ENCODE peak calls at places on chromosome 12, in four cellular contexts. One of them, this sample, is unnamed.

GRCh38 chr12:57195186-57195585 is 21.4 kb upstream of the NXPH4 start:
- DNase-seq in K562: no peak
- DNase-seq in H1: no peak
- DNase-seq in HepG2: no peak
- DNase-seq in this sample: no peak

GRCh38 chr12:132918680-132919079 is 31.3 kb upstream of the CHFR start:
- DNase-seq in K562: no peak
- DNase-seq in H1: no peak
- DNase-seq in HepG2: no peak
- DNase-seq in this sample: no peak

GRCh38 chr12:21940549-21940948 is 677 bp downstream of the ABCC9 start:
- DNase-seq in K562: no peak
- DNase-seq in H1: no peak
- DNase-seq in HepG2: no peak
- DNase-seq in this sample: peak; percentile 4

GRCh38 chr12:20646239-20646827 is 48.8 kb upstream of the SLCO1C1 start:
- DNase-seq in K562: no peak
- DNase-seq in H1: no peak
- DNase-seq in HepG2: peak; percentile 58
- DNase-seq in this sample: peak; percentile 58

GRCh38 chr12:91753649-91754048 is 392.0 kb downstream of the BTG1 start:
- DNase-seq in K562: no peak
- DNase-seq in H1: no peak
- DNase-seq in HepG2: no peak
- DNase-seq in this sample: no peak

GRCh38 chr12:32002848-32003493 is 43.8 kb downstream of the RESF1 start:
- DNase-seq in K562: no peak
- DNase-seq in H1: no peak
- DNase-seq in HepG2: no peak
- DNase-seq in this sample: no peak

GRCh38 chr12:49413010-49413409 is 45.7 kb downstream of the SPATS2 start:
- DNase-seq in K562: peak; percentile 35
- DNase-seq in H1: no peak
- DNase-seq in HepG2: no peak
- DNase-seq in this sample: no peak

GRCh38 chr12:93165384-93165932 is 212.3 kb upstream of the NUDT4 start:
- DNase-seq in K562: no peak
- DNase-seq in H1: no peak
- DNase-seq in HepG2: no peak
- DNase-seq in this sample: no peak

GRCh38 chr12:88952543-88952942 is 372.3 kb upstream of the KITLG start:
- DNase-seq in K562: no peak
- DNase-seq in H1: no peak
- DNase-seq in HepG2: peak; percentile 15
- DNase-seq in this sample: peak; percentile 82

GRCh38 chr12:52147367-52147972 is 44.3 kb downstream of the KRT80 start:
- DNase-seq in K562: peak; percentile 70
- DNase-seq in H1: no peak
- DNase-seq in HepG2: peak; percentile 67
- DNase-seq in this sample: peak; percentile 91

GRCh38 chr12:95877622-95878021 is 18.9 kb downstream of the SNRPF start:
- DNase-seq in K562: peak; percentile 18
- DNase-seq in H1: no peak
- DNase-seq in HepG2: no peak
- DNase-seq in this sample: no peak

GRCh38 chr12:52191841-52192791 is at the start of gene KRT80:
- DNase-seq in K562: no peak
- DNase-seq in H1: no peak
- DNase-seq in HepG2: peak; percentile 86
- DNase-seq in this sample: peak; percentile 98

GRCh38 chr12:59093090-59093489 is 172.8 kb upstream of the LRIG3 start:
- DNase-seq in K562: no peak
- DNase-seq in H1: no peak
- DNase-seq in HepG2: no peak
- DNase-seq in this sample: no peak

GRCh38 chr12:29113101-29113500 is 36.0 kb upstream of the FAR2 start:
- DNase-seq in K562: no peak
- DNase-seq in H1: no peak
- DNase-seq in HepG2: no peak
- DNase-seq in this sample: no peak

GRCh38 chr12:69475237-69475984 is 5.2 kb downstream of the FRS2 start:
- DNase-seq in K562: no peak
- DNase-seq in H1: no peak
- DNase-seq in HepG2: peak; percentile 61
- DNase-seq in this sample: peak; percentile 80

GRCh38 chr12:89448951-89449371 is 75.6 kb downstream of the GALNT4 start:
- DNase-seq in K562: no peak
- DNase-seq in H1: no peak
- DNase-seq in HepG2: no peak
- DNase-seq in this sample: no peak

GRCh38 chr12:64687816-64688599 is 71.2 kb downstream of the GNS start:
- DNase-seq in K562: no peak
- DNase-seq in H1: no peak
- DNase-seq in HepG2: peak; percentile 34
- DNase-seq in this sample: no peak

GRCh38 chr12:83506841-83507240 is 820.1 kb downstream of the TMTC2 start:
- DNase-seq in K562: no peak
- DNase-seq in H1: no peak
- DNase-seq in HepG2: no peak
- DNase-seq in this sample: no peak

GRCh38 chr12:1814266-1814665 is 6.1 kb upstream of the LRTM2 start:
- DNase-seq in K562: no peak
- DNase-seq in H1: no peak
- DNase-seq in HepG2: no peak
- DNase-seq in this sample: no peak
- TF ChIP-seq EZH2 in K562: no peak
- TF ChIP-seq EZH2 in H1: no peak
- TF ChIP-seq EZH2 in HepG2: no peak
- TF ChIP-seq EZH2 in this sample: no peak

GRCh38 chr12:12441891-12442461 is 85.1 kb downstream of the BORCS5 start:
- DNase-seq in K562: peak; percentile 52
- DNase-seq in H1: no peak
- DNase-seq in HepG2: no peak
- DNase-seq in this sample: no peak
- TF ChIP-seq JUN in K562: no peak
- TF ChIP-seq JUN in H1: no peak
- TF ChIP-seq JUN in HepG2: no peak
- TF ChIP-seq JUN in this sample: no peak

GRCh38 chr12:126726481-126727217 is 1540.3 kb upstream of the TMEM132C start:
- DNase-seq in K562: no peak
- DNase-seq in H1: no peak
- DNase-seq in HepG2: no peak
- DNase-seq in this sample: no peak
- TF ChIP-seq EZH2 in K562: no peak
- TF ChIP-seq EZH2 in H1: peak; percentile 87
- TF ChIP-seq EZH2 in HepG2: no peak
- TF ChIP-seq EZH2 in this sample: no peak

GRCh38 chr12:108805136-108805535 is 52.2 kb downstream of the SSH1 start:
- DNase-seq in K562: no peak
- DNase-seq in H1: no peak
- DNase-seq in HepG2: no peak
- DNase-seq in this sample: no peak

GRCh38 chr12:108807996-108808725 is 49.2 kb downstream of the SSH1 start:
- DNase-seq in K562: no peak
- DNase-seq in H1: no peak
- DNase-seq in HepG2: no peak
- DNase-seq in this sample: no peak

GRCh38 chr12:108807476-108807875 is 49.9 kb downstream of the SSH1 start:
- DNase-seq in K562: no peak
- DNase-seq in H1: no peak
- DNase-seq in HepG2: no peak
- DNase-seq in this sample: no peak

GRCh38 chr12:108806350-108806749 is 51.0 kb downstream of the SSH1 start:
- DNase-seq in K562: no peak
- DNase-seq in H1: no peak
- DNase-seq in HepG2: no peak
- DNase-seq in this sample: no peak

GRCh38 chr12:108806921-108807320 is 50.5 kb downstream of the SSH1 start:
- DNase-seq in K562: no peak
- DNase-seq in H1: no peak
- DNase-seq in HepG2: no peak
- DNase-seq in this sample: no peak
- TF ChIP-seq JUN in K562: no peak
- TF ChIP-seq JUN in H1: no peak
- TF ChIP-seq JUN in HepG2: no peak
- TF ChIP-seq JUN in this sample: no peak

GRCh38 chr12:96985515-96986362 is 78.7 kb downstream of the NEDD1 start:
- DNase-seq in K562: peak; percentile 48
- DNase-seq in H1: no peak
- DNase-seq in HepG2: no peak
- DNase-seq in this sample: peak; percentile 23
- TF ChIP-seq EZH2 in K562: no peak
- TF ChIP-seq EZH2 in H1: no peak
- TF ChIP-seq EZH2 in HepG2: no peak
- TF ChIP-seq EZH2 in this sample: peak; percentile 54

GRCh38 chr12:14770495-14771313 is 32.6 kb downstream of the WBP11 start:
- DNase-seq in K562: no peak
- DNase-seq in H1: peak; percentile 80
- DNase-seq in HepG2: peak; percentile 91
- DNase-seq in this sample: peak; percentile 97

GRCh38 chr12:14769837-14770494 is 33.3 kb downstream of the WBP11 start:
- DNase-seq in K562: no peak
- DNase-seq in H1: peak; percentile 61
- DNase-seq in HepG2: peak; percentile 83
- DNase-seq in this sample: peak; percentile 77

GRCh38 chr12:14772946-14773345 is 30.3 kb downstream of the WBP11 start:
- DNase-seq in K562: no peak
- DNase-seq in H1: no peak
- DNase-seq in HepG2: no peak
- DNase-seq in this sample: no peak

GRCh38 chr12:14773685-14774073 is 29.6 kb downstream of the WBP11 start:
- DNase-seq in K562: no peak
- DNase-seq in H1: no peak
- DNase-seq in HepG2: no peak
- DNase-seq in this sample: no peak

DNA sequence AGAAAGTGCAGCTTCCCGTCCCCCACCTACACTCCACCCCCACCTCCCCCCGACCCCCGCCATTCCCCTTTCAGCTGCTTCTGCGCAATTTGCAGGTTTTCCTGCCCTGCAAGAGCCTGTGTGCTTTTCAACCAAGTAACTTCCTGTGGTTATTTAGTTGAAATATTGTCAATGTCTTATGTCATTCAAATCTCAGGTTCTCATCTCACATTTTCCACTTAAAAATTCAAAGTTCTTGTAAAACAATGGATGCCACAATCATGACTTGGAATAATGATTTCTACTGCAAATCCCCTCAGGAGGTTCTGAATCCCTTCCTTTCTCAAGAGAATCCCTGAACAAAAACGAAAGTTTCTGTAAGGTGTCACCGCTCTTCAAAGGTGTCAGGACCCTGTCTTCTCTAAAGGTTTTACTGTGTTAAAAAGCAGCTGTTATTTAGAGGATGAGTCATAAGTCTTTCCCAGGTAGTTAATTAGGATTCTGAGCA is 31.6 kb downstream of the WBP11 start:
- DNase-seq in K562: no peak
- DNase-seq in H1: no peak
- DNase-seq in HepG2: no peak
- DNase-seq in this sample: no peak
- TF ChIP-seq JUN in K562: no peak
- TF ChIP-seq JUN in H1: no peak
- TF ChIP-seq JUN in HepG2: no peak
- TF ChIP-seq JUN in this sample: peak; percentile 37

GRCh38 chr12:3200779-3201738 is 123.9 kb downstream of the TSPAN9 start:
- DNase-seq in K562: no peak
- DNase-seq in H1: no peak
- DNase-seq in HepG2: no peak
- DNase-seq in this sample: no peak
- TF ChIP-seq EZH2 in K562: no peak
- TF ChIP-seq EZH2 in H1: no peak
- TF ChIP-seq EZH2 in HepG2: no peak
- TF ChIP-seq EZH2 in this sample: no peak

This sample was measured in endothelial cell of umbilical vein.